ENCODE peak calls at places on chromosome 19, in seven cellular contexts. K is IMR-90, U is NT2/D1, L is adipocyte, Q is mammary epithelial cell, G is neural progenitor cell, H is GM23248. B is an unnamed sample.

GRCh38 chr19:42132851-42133528 is 744 bp upstream of the POU2F2 start:
- DNase-seq in K (no peak), U (no peak), L (peak; percentile 80), Q (peak; percentile 41), G (peak; percentile 87), H (peak; percentile 69), B (peak; percentile 13)

GRCh38 chr19:16571689-16572331 is 405 bp downstream of the SLC35E1 start:
- DNase-seq in K (peak; percentile 20), U (no peak), L (peak; percentile 57), Q (peak; percentile 38), G (no peak), H (peak; percentile 66), B (no peak)

GRCh38 chr19:47776568-47776967 is 1.9 kb upstream of the SELENOW start:
- DNase-seq in K (no peak), U (no peak), L (no peak), Q (peak; percentile 97), G (no peak), H (no peak), B (no peak)

GRCh38 chr19:48954011-48954594 is 572 bp upstream of the BAX start:
- DNase-seq in K (no peak), U (no peak), L (no peak), Q (no peak), G (no peak), H (no peak), B (no peak)

GRCh38 chr19:50486823-50487515 is 10.3 kb upstream of the GARIN5A start:
- DNase-seq in K (peak; percentile 19), U (peak; percentile 70), L (no peak), Q (no peak), G (peak; percentile 68), H (peak; percentile 43), B (peak; percentile 80)

GRCh38 chr19:46112527-46112926 is 12.0 kb downstream of the IGFL3 start:
- DNase-seq in K (no peak), U (no peak), L (no peak), Q (no peak), G (no peak), H (no peak), B (no peak)

GRCh38 chr19:17121736-17122293 is 46.2 kb downstream of the MYO9B start:
- DNase-seq in K (peak; percentile 53), U (no peak), L (no peak), Q (no peak), G (no peak), H (peak; percentile 88), B (no peak)

GRCh38 chr19:4206818-4207484 is 22.4 kb upstream of the EBI3 start:
- DNase-seq in K (peak; percentile 54), U (no peak), L (no peak), Q (no peak), G (no peak), H (peak; percentile 40), B (peak; percentile 63)

GRCh38 chr19:31073485-31074221 is 275.6 kb downstream of the TSHZ3 start:
- DNase-seq in K (no peak), U (no peak), L (no peak), Q (no peak), G (peak; percentile 32), H (no peak), B (no peak)

GRCh38 chr19:41753159-41753558 is 2.2 kb upstream of the CEACAM6 start:
- DNase-seq in K (no peak), U (peak; percentile 28), L (peak; percentile 7), Q (peak; percentile 31), G (peak; percentile 50), H (peak; percentile 52), B (peak; percentile 34)

GRCh38 chr19:33462112-33462726 is 59.4 kb downstream of the PEPD start:
- DNase-seq in K (no peak), U (no peak), L (no peak), Q (no peak), G (no peak), H (no peak), B (no peak)

GRCh38 chr19:40512473-40513344 is 45.9 kb downstream of the SPTBN4 start:
- DNase-seq in K (peak; percentile 11), U (no peak), L (peak; percentile 50), Q (peak; percentile 52), G (peak; percentile 81), H (peak; percentile 65), B (no peak)

GRCh38 chr19:14116525-14116917 is 1.0 kb downstream of the PRKACA start:
- DNase-seq in K (no peak), U (no peak), L (peak; percentile 9), Q (no peak), G (no peak), H (peak; percentile 29), B (no peak)

DNA sequence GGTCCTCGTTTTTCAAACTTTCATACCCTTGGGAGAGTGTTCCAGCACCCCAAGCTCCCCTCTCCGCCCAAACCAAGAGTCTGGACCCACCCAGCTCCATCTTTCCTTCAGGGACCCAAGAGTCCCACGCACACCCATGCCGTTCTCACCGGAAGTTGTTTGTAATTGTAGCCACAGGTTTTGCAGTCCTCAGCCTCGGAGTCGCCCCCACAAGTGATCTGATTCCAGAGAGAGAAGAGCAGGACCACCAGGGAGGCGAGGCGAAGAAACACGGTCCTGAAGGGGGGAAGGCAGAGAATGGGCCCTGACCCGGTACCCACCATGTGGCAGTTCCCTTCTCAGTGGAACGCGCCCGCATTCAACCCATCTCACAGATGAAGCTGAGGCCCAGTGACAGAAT is 3.4 kb upstream of the LENG1 start:
- DNase-seq in K (no peak), U (no peak), L (no peak), Q (no peak), G (no peak), H (no peak), B (no peak)
- H3K9ac ChIP-seq in K (no peak overlapping the region), U (no peak overlapping the region), L (no peak overlapping the region), Q (no peak overlapping the region), G (no peak overlapping the region), H (no peak overlapping the region), B (no peak overlapping the region)

GRCh38 chr19:3027981-3028304 is 1.1 kb downstream of the TLE2 start:
- DNase-seq in K (no peak), U (no peak), L (no peak), Q (no peak), G (no peak), H (no peak), B (no peak)

GRCh38 chr19:3029070-3029923 is at the start of gene TLE2:
- DNase-seq in K (no peak), U (no peak), L (peak; percentile 59), Q (no peak), G (peak; percentile 31), H (peak; percentile 38), B (no peak)

GRCh38 chr19:3026768-3027167 is 2.3 kb downstream of the TLE2 start:
- DNase-seq in K (no peak), U (no peak), L (no peak), Q (no peak), G (no peak), H (no peak), B (no peak)

GRCh38 chr19:3027292-3027691 is 1.8 kb downstream of the TLE2 start:
- DNase-seq in K (no peak), U (no peak), L (no peak), Q (no peak), G (no peak), H (no peak), B (no peak)

DNA sequence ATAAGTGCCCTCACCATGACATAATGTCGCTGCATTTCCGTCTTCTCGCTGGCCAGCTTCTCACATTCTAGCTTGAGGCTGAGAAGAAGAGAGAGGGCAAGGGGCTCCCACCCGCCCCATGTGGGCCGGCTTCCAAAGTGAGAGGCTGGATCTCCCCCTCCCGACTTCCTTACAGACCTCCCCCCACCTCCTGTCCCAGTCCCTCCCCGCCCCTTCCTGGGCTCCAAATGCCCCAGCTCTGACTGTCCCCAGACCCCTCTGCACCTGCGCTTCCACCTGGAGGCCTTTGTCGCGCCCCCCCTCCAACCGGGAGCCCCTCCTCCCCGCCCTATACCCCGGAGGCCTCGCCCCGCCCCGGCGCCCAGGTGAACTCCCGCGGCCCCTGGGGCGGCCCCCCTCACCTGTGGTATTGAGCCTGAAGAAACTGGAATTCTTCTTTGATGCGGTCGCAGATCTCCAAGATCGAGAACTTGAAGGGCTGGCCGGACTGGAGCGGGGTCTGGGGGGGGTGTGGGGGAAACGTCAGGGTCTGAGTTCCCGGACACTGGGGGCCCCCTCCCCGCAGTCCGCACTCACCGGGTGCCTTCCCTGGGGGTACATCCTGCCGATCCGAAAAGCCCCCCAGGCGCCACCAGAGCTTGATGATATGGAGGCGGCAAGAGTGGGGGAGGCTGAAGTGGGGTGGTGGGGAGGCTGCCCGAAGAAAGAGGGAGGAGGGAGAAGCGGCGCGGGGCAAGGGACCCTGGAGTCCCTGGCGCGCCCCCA is 593 bp downstream of the TLE2 start:
- DNase-seq in K (no peak), U (no peak), L (no peak), Q (no peak), G (peak; percentile 24), H (no peak), B (no peak)
- H3K9ac ChIP-seq in K (no peak overlapping the region), U (no peak overlapping the region), L (peak overlapping the region; percentile 72), Q (no peak overlapping the region), G (no peak overlapping the region), H (peak overlapping the region; percentile 63), B (peak overlapping the region; percentile 65)

GRCh38 chr19:57816652-57817051 is 1.9 kb upstream of the ZNF552 start:
- DNase-seq in K (no peak), U (no peak), L (no peak), Q (no peak), G (no peak), H (no peak), B (no peak)

GRCh38 chr19:57815247-57816075 is 748 bp upstream of the ZNF552 start:
- DNase-seq in K (no peak), U (no peak), L (no peak), Q (no peak), G (no peak), H (no peak), B (no peak)

GRCh38 chr19:57820599-57820998 is 5.9 kb upstream of the ZNF552 start:
- DNase-seq in K (no peak), U (no peak), L (no peak), Q (no peak), G (no peak), H (no peak), B (no peak)

GRCh38 chr19:57817976-57818375 is 3.3 kb upstream of the ZNF552 start:
- DNase-seq in K (no peak), U (no peak), L (no peak), Q (no peak), G (no peak), H (no peak), B (no peak)

GRCh38 chr19:57818378-57818777 is 3.7 kb upstream of the ZNF552 start:
- DNase-seq in K (no peak), U (no peak), L (no peak), Q (no peak), G (no peak), H (no peak), B (no peak)
- H3K9ac ChIP-seq in K (no peak overlapping the region), U (no peak overlapping the region), L (no peak overlapping the region), Q (no peak overlapping the region), G (no peak overlapping the region), H (no peak overlapping the region), B (no peak overlapping the region)

DNA sequence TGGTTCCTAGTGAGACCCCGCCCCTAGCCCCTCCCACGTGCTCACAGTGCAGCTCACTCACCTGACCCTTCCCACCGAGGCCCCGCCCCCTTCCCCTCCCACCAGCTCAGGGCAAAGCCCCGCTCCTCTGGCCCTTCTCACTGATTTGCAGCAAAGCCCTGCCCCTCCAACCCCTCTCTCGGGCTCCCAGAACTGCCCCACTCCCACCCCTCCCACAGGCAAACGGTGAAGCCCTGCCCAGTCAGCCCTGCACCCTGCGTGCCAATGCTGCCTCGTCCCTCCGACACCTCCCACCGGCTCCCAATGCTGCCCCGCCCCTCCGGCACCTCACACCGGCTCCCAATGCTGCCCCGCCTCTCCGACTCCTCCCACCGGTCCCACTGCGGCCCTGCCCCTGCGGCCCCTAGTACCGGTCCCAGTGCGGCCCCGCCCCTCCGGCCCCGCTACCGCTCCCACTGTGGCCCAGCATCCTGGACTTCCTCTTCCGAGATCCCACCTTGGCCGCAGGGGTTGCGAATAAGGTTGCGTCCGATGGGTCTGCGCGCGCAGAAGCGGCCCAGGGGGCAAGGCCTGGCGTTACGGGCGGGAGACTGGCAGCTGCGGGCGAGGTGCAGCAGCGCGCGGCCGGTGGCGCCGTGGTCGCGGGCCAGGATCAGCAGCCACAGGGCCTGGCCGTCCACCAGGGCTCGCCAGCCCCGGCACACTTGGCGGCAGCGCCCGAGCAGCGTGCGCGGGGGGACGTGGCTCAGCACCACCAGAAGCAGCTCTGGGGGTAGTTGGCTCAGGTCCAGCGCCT is 783 bp downstream of the FBXO27 start:
- DNase-seq in K (no peak), U (peak; percentile 84), L (peak; percentile 67), Q (peak; percentile 96), G (peak; percentile 99), H (peak; percentile 73), B (peak; percentile 94)
- H3K9ac ChIP-seq in K (no peak overlapping the region), U (peak overlapping the region; percentile 87), L (peak overlapping the region; percentile 82), Q (peak overlapping the region; percentile 57), G (no peak overlapping the region), H (peak overlapping the region; percentile 37), B (peak overlapping the region; percentile 70)